ENCODE peak calls at places on chromosomes 1 and 21, in ten cellular contexts. O is body of pancreas, Q is foreskin fibroblast, B is A549, Y is OCI-LY7, H is neural crest cell, T is osteoblast, Z is AG09319, F is BE2C, I is fibroblast of lung. U is an unnamed sample.

GRCh38 chr1:109061183-109061582 is 14.6 kb downstream of the TAF13 start:
- DNase-seq in I (no peak), O (no peak), Y (no peak), T (no peak), F (no peak), Q (peak; percentile 5), H (no peak), B (no peak), Z (no peak), U (no peak)

GRCh38 chr1:203410117-203410900 is 59.4 kb upstream of the FMOD start:
- DNase-seq in Y (peak; percentile 53), F (no peak), B (no peak), Z (no peak), I (no peak), Q (no peak), O (no peak), H (no peak), T (no peak), U (no peak)

GRCh38 chr1:32681501-32681900 is 21.1 kb downstream of the SYNC start:
- DNase-seq in H (no peak), Z (no peak), I (peak; percentile 47), B (no peak), Q (peak; percentile 29), O (no peak), Y (no peak), F (no peak), T (no peak), U (no peak)

GRCh38 chr1:177429234-177429633 is 258.5 kb downstream of the BRINP2 start:
- DNase-seq in B (no peak), F (no peak), Z (no peak), Q (no peak), H (no peak), Y (no peak), I (no peak), T (no peak), O (no peak), U (no peak)

GRCh38 chr1:156103521-156103947 is 11.0 kb upstream of the LMNA start:
- DNase-seq in T (peak; percentile 92), O (no peak), Z (no peak), Y (no peak), I (peak; percentile 68), B (no peak), Q (peak; percentile 93), F (no peak), H (no peak), U (no peak)

GRCh38 chr1:43147625-43148319 is 24.3 kb downstream of the EBNA1BP2 start:
- DNase-seq in Q (peak; percentile 82), H (peak; percentile 95), I (peak; percentile 65), B (peak; percentile 64), Z (peak; percentile 8), T (peak; percentile 86), O (peak; percentile 93), Y (no peak), F (peak; percentile 84), U (peak; percentile 4)

GRCh38 chr1:24888971-24889670 is 41.0 kb downstream of the RUNX3 start:
- DNase-seq in Z (no peak), I (peak; percentile 9), Q (peak; percentile 74), O (no peak), B (no peak), H (no peak), F (no peak), Y (no peak), T (peak; percentile 92), U (no peak)

GRCh38 chr1:245829194-245829593 is 674.4 kb downstream of the KIF26B start:
- DNase-seq in T (no peak), O (no peak), Z (no peak), I (no peak), H (no peak), Y (no peak), F (no peak), Q (no peak), B (no peak), U (no peak)

GRCh38 chr1:114668784-114669561 is 876 bp downstream of the DENND2C start:
- DNase-seq in O (peak; percentile 24), F (no peak), T (peak; percentile 78), I (peak; percentile 15), Y (peak; percentile 13), Z (no peak), B (no peak), Q (peak; percentile 62), H (no peak), U (no peak)

GRCh38 chr1:156908541-156908940 is 11.9 kb upstream of the LRRC71 start:
- DNase-seq in Q (no peak), I (no peak), Y (no peak), H (no peak), T (no peak), F (no peak), Z (no peak), O (no peak), B (no peak), U (no peak)

GRCh38 chr1:183995322-183996035 is 42.0 kb downstream of the COLGALT2 start:
- DNase-seq in B (no peak), Z (no peak), O (no peak), F (no peak), Y (no peak), Q (no peak), T (peak; percentile 30), I (peak; percentile 36), H (no peak), U (no peak)

GRCh38 chr1:193458628-193459027 is 272.2 kb upstream of the B3GALT2 start:
- DNase-seq in O (no peak), F (no peak), I (no peak), Q (no peak), Z (no peak), B (no peak), H (no peak), Y (no peak), T (no peak), U (no peak)

DNA sequence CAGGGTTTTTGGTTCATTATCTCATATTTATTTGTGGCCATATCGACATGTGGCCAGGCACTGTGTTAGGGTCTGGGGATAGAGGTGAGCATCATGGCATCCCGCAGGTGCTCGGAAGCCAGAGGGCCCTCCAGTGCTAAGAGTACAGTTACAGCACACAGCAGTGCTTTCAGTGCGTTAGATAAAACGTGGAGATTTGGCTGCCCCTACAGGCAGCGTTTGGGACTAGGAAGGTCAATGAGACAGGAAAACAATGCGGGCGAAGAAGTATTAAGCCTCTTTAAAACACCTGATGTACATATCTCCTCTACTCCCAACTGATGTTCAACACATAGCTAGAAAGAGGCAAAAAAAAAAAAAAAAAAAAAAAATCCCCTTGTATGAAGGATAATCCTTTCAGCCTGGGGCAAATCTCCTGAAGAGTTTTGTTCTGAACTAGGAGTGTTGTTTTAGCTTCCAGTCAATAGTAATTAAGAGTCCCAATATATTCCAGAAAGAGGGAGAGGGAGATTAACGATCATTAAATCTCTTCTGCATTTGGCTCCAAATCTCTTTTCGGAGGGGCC is 80.1 kb downstream of the CAPZB start:
- DNase-seq in O (no peak), H (no peak), F (peak; percentile 28), Y (no peak), T (no peak), B (no peak), Q (peak; percentile 61), Z (no peak), I (no peak), U (no peak)
- TF ChIP-seq CTCF in O (no peak), H (peak; percentile 36), F (peak; percentile 49), Y (no peak), T (no peak), B (no peak), Q (peak; percentile 31), Z (peak; percentile 27), I (peak; percentile 37), U (no peak)

DNA sequence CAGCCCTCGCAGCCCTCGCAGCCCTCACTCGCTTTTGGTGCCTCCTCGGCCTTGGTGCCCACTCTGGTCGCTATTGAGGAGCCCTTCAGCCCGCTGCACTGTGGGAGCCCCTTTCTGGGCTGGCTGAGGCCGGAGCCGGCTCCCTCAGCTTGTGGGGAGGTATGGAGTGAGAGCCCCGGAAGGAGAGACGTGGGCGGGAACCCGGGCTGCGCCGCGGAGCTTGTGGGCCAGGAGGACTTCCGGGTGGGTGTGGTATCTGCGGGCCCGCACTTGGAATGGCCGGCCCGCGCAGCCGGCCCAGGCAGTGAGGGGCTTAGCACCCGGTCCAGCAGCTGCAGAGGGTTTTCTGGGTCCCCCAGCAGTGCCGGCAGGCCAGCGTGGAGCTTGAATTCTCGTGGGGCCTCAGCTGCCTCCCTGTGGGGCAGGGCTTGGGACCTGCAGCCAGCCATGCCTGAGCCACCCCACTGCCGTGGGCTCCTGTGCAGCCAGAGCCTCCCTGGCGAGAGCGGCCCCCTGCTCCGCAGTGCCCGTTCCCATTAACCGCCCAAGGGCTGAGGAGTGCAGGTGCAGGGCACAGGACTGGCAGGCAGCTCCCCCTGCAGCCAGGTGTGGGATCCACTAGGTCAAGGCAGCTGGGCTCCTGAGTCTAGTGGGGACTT is 9.9 kb upstream of the CFHR2 start:
- DNase-seq in F (peak; percentile 8), Y (no peak), Q (no peak), I (no peak), T (no peak), B (no peak), Z (no peak), O (no peak), H (no peak), U (no peak)
- TF ChIP-seq CTCF in F (no peak), Y (no peak), Q (no peak), I (no peak), T (no peak), B (no peak), Z (no peak), O (no peak), H (no peak), U (no peak)

GRCh38 chr21:38669186-38669585 is 136.5 kb upstream of the ETS2 start:
- DNase-seq in F (no peak), Q (peak; percentile 30), B (peak; percentile 47), I (peak; percentile 37), Z (no peak), O (no peak), H (no peak), Y (peak; percentile 19), T (no peak), U (no peak)
- TF ChIP-seq CTCF in F (peak; percentile 58), Q (peak; percentile 48), B (peak; percentile 37), I (peak; percentile 43), Z (peak; percentile 47), O (peak; percentile 33), H (peak; percentile 58), Y (peak; percentile 65), T (peak; percentile 58), U (peak; percentile 53)

GRCh38 chr1:3122311-3122710 is 53.3 kb downstream of the PRDM16 start:
- DNase-seq in F (no peak), Q (no peak), Z (no peak), I (no peak), O (no peak), B (no peak), T (no peak), H (no peak), Y (no peak), U (no peak)

GRCh38 chr1:3121401-3122215 is 52.6 kb downstream of the PRDM16 start:
- DNase-seq in Q (peak; percentile 17), B (no peak), Z (no peak), T (no peak), O (no peak), I (no peak), H (peak; percentile 43), F (no peak), Y (no peak), U (no peak)

GRCh38 chr1:3125078-3125477 is 56.1 kb downstream of the PRDM16 start:
- DNase-seq in O (no peak), Z (no peak), F (no peak), I (no peak), T (no peak), Y (no peak), B (no peak), Q (no peak), H (no peak), U (peak; percentile 39)

GRCh38 chr1:3125546-3126368 is 56.8 kb downstream of the PRDM16 start:
- DNase-seq in H (no peak), T (no peak), Q (no peak), F (no peak), O (peak; percentile 85), Z (no peak), I (no peak), B (no peak), Y (no peak), U (no peak)

GRCh38 chr1:3124246-3124645 is 55.2 kb downstream of the PRDM16 start:
- DNase-seq in F (no peak), Z (no peak), Y (no peak), O (no peak), T (no peak), H (no peak), B (no peak), I (no peak), Q (no peak), U (no peak)
- TF ChIP-seq CTCF in F (no peak), Z (no peak), Y (no peak), O (no peak), T (no peak), H (no peak), B (no peak), I (no peak), Q (no peak), U (no peak)